ENCODE peak calls at places on chromosomes 6 and 20, in five cellular contexts. G is neuronal stem cell, C is IMR-90, A is mesenchymal stem cell, F is H1. Q is an unnamed sample.

GRCh38 chr20:48880331-48880730 is 41.2 kb upstream of the ARFGEF2 start:
- DNase-seq in G (no peak), C (no peak), A (no peak), F (no peak), Q (no peak)

GRCh38 chr6:49934770-49935169 is 29.2 kb downstream of the DEFB114 start:
- DNase-seq in G (no peak), C (no peak), A (no peak), F (no peak), Q (no peak)

GRCh38 chr20:38201356-38201755 is 36.3 kb upstream of the TGM2 start:
- DNase-seq in G (no peak), C (peak), A (peak), F (no peak), Q (no peak)

GRCh38 chr20:41047975-41048305 is 19.3 kb downstream of the TOP1 start:
- DNase-seq in G (no peak), C (no peak), A (peak), F (no peak), Q (no peak)

GRCh38 chr20:15047100-15047499 is 709.7 kb upstream of the FLRT3 start:
- DNase-seq in G (no peak), C (no peak), A (no peak), F (no peak), Q (no peak)

GRCh38 chr20:58981564-58982364 is 708 bp downstream of the NELFCD start:
- DNase-seq in G (peak), C (peak), A (peak), F (no peak), Q (no peak)

GRCh38 chr6:130760006-130760405 is 67.2 kb upstream of the SMLR1 start:
- DNase-seq in G (peak), C (peak), A (peak), F (no peak), Q (peak)

GRCh38 chr20:57705103-57705899 is 4.5 kb downstream of the PMEPA1 start:
- DNase-seq in G (no peak), C (no peak), A (no peak), F (no peak), Q (no peak)

GRCh38 chr6:130602151-130602770 is 224.9 kb upstream of the SMLR1 start:
- DNase-seq in G (no peak), C (peak), A (peak), F (no peak), Q (no peak)

GRCh38 chr20:61499859-61500258 is 247.8 kb downstream of the CDH4 start:
- DNase-seq in G (no peak), C (peak), A (peak), F (no peak), Q (no peak)

GRCh38 chr20:58096880-58097813 is 131.3 kb downstream of the ANKRD60 start:
- DNase-seq in G (no peak), C (no peak), A (no peak), F (no peak), Q (no peak)

GRCh38 chr20:43191946-43192847 is 2.5 kb upstream of the PTPRT start:
- DNase-seq in G (no peak), C (no peak), A (no peak), F (peak), Q (peak)

GRCh38 chr6:41286544-41287346 is at the start of gene TREM1:
- DNase-seq in G (no peak), C (peak), A (peak), F (no peak), Q (no peak)

GRCh38 chr6:94196891-94197290 is 777.5 kb upstream of the EPHA7 start:
- DNase-seq in G (no peak), C (no peak), A (no peak), F (no peak), Q (no peak)

GRCh38 chr6:26159417-26160273 is 72.4 kb downstream of the HFE start:
- DNase-seq in G (no peak), C (no peak), A (peak), F (no peak), Q (no peak)

GRCh38 chr6:129006685-129007514 is 124.0 kb downstream of the LAMA2 start:
- DNase-seq in G (no peak), C (peak), A (no peak), F (no peak), Q (no peak)

GRCh38 chr6:147910254-147910653 is 401.8 kb downstream of the SAMD5 start:
- DNase-seq in G (no peak), C (no peak), A (no peak), F (no peak), Q (no peak)

GRCh38 chr6:34667481-34668238 is 28.9 kb downstream of the ILRUN start:
- DNase-seq in G (no peak), C (no peak), A (no peak), F (no peak), Q (no peak)

GRCh38 chr6:19438566-19439353 is 398.4 kb upstream of the ID4 start:
- DNase-seq in G (no peak), C (no peak), A (no peak), F (no peak), Q (no peak)

GRCh38 chr6:135054238-135054574 is 416 bp downstream of the HBS1L start:
- DNase-seq in G (no peak), C (peak), A (no peak), F (no peak), Q (no peak)

GRCh38 chr6:17015144-17015543 is 86.7 kb upstream of the STMND1 start:
- DNase-seq in G (no peak), C (peak), A (peak), F (no peak), Q (no peak)

GRCh38 chr6:35213824-35214756 is at the start of gene SCUBE3:
- DNase-seq in G (peak), C (peak), A (peak), F (no peak), Q (peak)

GRCh38 chr6:135675862-135676261 is 175.6 kb upstream of the PDE7B start:
- DNase-seq in G (peak), C (peak), A (peak), F (no peak), Q (peak)

GRCh38 chr20:60372282-60372681 is 414.1 kb downstream of the CDH26 start:
- DNase-seq in G (no peak), C (no peak), A (no peak), F (no peak), Q (no peak)

GRCh38 chr6:151445482-151445881 is 6.4 kb downstream of the RMND1 start:
- DNase-seq in G (no peak), C (peak), A (peak), F (no peak), Q (no peak)

GRCh38 chr6:2426561-2427340 is 181.3 kb upstream of the GMDS start:
- DNase-seq in G (no peak), C (peak), A (peak), F (no peak), Q (no peak)

GRCh38 chr6:32475392-32476206 is 35.9 kb downstream of the HLA-DRA start:
- DNase-seq in G (no peak), C (no peak), A (no peak), F (no peak), Q (no peak)

GRCh38 chr6:1872649-1873131 is 263.0 kb downstream of the FOXC1 start:
- DNase-seq in G (no peak), C (peak), A (peak), F (no peak), Q (no peak)

GRCh38 chr6:64602993-64603392 is 967.4 kb downstream of the PHF3 start:
- DNase-seq in G (no peak), C (no peak), A (no peak), F (no peak), Q (no peak)

GRCh38 chr6:36340671-36341454 is 4.2 kb upstream of the BNIP5 start:
- DNase-seq in G (peak), C (peak), A (peak), F (no peak), Q (peak)

GRCh38 chr20:36331182-36331581 is 25.0 kb downstream of the DLGAP4 start:
- DNase-seq in G (no peak), C (no peak), A (no peak), F (no peak), Q (no peak)

GRCh38 chr20:44069203-44069931 is 117.6 kb downstream of the JPH2 start:
- DNase-seq in G (no peak), C (no peak), A (no peak), F (no peak), Q (no peak)

GRCh38 chr20:57498425-57499400 is 26.2 kb downstream of the CTCFL start:
- DNase-seq in G (no peak), C (peak), A (peak), F (no peak), Q (peak)

GRCh38 chr6:65112435-65112834 is 594.6 kb downstream of the EYS start:
- DNase-seq in G (no peak), C (no peak), A (no peak), F (no peak), Q (no peak)

GRCh38 chr6:20604159-20604558 is 69.9 kb downstream of the CDKAL1 start:
- DNase-seq in G (no peak), C (no peak), A (no peak), F (no peak), Q (no peak)

GRCh38 chr20:63228786-63229185 is 6.9 kb upstream of the BIRC7 start:
- DNase-seq in G (no peak), C (no peak), A (no peak), F (no peak), Q (no peak)

GRCh38 chr20:5971203-5971602 is 20.8 kb downstream of the MCM8 start:
- DNase-seq in G (no peak), C (no peak), A (no peak), F (no peak), Q (no peak)

GRCh38 chr20:49993301-49993751 is 10.5 kb downstream of the SNAI1 start:
- DNase-seq in G (no peak), C (no peak), A (no peak), F (no peak), Q (no peak)

GRCh38 chr20:49987868-49988690 is 5.3 kb downstream of the SNAI1 start:
- DNase-seq in G (no peak), C (peak), A (peak), F (no peak), Q (no peak)

GRCh38 chr20:49987015-49987867 is 4.5 kb downstream of the SNAI1 start:
- DNase-seq in G (no peak), C (peak), A (no peak), F (no peak), Q (no peak)

GRCh38 chr20:49989234-49990065 is 6.7 kb downstream of the SNAI1 start:
- DNase-seq in G (no peak), C (peak), A (peak), F (no peak), Q (no peak)

GRCh38 chr20:49990310-49990720 is 7.5 kb downstream of the SNAI1 start:
- DNase-seq in G (no peak), C (no peak), A (peak), F (no peak), Q (no peak)
- H4K91ac ChIP-seq in G (peak), C (peak), A (peak), F (peak), Q (no peak)

DNA sequence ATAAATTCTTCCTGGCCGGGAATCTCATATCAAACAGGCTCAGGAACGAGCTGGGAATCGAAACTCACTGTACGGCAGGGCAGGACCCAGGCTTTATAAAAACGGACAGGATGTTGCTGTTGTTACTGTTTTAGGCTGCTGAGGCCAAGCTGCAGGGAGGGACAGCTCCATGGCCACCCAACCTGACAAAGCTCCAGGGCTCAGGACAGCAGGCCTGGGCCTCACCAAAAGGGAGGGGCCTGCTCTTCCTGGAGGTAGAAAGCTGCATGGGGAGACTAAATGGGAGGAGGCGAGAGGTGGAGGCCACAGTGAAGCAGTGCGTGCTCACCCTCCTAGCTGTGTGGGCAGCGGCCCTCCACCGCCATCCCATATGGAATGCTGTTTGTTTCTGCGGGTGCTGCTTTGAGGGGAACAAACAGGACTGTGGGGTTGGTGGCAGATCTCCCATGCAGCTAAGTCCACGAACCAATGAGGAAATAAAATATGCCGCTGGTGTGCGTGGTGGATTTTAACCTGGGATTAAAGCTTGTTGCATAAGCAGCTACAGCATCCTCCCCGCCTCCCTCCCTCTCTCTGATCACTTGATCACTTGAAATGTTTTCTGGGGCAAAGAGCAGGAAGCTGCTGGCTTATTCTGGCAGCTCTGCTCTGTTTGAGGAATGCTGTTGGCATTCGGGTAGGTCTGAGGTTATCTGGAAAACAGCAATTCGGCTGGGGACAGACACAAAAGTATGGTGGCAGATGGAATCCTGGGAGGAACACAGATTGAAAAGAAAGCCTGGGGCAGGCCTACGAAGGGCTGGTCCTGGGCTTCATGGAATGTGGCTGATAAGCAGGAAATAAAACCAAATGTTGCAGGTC is 2.4 kb upstream of the ZMYND8 start:
- DNase-seq in G (no peak), C (peak), A (peak), F (no peak), Q (peak)
- H2BK15ac ChIP-seq in G (no peak), C (peak), A (peak), F (no peak), Q (no peak)

GRCh38 chr6:159789377-159790148 is at the start of gene TCP1:
- DNase-seq in G (peak), C (peak), A (peak), F (peak), Q (peak)
- H4K91ac ChIP-seq in G (peak), C (peak), A (peak), F (peak), Q (no peak)

DNA sequence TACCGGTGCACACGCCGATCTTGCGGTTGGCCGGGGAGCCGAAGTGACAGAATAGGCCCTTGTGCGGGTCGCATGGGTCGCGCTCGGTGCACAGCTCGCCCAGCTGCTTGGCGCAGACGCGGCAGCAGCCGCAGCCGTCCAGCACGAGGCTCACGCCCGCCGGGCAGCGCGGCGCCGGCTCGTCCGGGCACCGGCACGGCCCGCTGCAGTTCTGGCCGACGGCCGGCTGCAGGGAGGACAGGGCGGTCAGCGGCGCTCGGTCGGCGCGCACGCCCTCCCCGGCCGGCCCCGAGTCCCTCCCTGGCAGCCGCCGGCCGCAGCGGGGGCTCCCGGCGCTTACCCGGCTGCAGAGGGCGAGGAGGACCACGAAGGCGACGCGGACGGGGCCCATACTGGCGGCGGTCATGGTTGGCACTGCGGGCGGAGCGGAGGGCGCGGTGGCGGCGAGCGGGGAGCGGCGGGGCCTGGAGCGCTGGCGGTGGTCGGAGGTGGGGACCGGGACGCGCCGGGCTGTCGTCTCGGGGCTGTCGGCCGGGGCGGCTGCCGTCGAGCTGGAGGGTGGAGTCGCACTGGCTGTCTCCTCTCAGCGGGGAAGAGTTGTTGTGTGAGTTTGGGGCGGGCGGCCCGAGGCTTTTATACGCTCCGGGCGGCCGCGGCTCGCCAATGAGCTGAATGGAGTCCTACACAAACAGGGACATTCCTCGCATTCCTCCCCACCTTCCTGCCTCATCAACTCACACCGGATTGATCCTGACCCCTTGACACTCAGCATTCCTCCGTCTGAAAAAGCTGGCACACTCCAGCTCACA is at the start of gene CCN2:
- DNase-seq in G (peak), C (peak), A (peak), F (peak), Q (peak)
- H2BK15ac ChIP-seq in G (peak), C (peak), A (peak), F (no peak), Q (no peak)

DNA sequence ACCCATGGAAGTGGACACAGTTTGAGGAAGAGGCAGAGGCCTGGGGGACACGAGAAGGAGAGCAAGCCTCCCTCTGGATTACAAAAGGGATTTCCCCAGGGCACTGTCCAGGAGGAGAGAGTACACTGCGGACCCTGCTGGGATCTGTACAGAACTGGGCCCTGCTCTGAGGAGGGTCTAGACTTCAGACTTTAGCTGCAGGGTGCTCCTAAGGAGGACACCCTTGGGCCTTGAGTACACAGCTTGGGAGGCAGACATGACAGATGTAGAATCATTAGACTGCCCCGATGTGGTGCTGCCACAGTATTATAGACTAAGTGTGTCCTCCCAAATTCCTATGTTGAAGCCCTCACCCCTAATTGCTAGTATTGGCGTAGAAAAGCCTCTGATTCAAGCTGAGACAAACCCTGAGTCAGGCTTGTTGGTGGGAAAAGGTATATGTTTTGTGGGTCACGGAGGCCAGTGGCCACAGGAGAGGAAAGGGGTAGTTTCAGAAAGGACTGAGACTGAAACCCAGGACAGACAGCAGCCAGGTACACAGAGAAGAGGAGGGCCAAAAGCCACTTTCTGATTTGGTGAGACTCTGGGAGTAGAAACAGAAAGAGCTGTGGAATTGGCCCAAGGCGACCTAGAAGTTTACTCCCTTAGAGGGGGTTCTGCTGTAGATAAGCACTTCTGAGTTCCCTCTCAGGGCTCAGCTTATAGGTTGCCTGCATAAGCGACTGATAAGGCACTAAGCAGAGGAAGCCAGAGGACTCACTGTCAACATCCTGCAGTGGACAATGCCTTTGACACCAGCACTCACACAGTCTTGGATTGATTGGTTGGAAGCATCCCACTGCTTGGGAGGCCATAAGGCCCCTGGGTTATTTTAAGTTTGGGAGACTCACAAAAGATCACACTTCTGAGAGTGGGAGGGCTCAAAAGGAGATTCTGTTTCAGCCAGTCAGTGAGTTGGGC is 16.5 kb upstream of the SH3BGRL2 start:
- DNase-seq in G (no peak), C (no peak), A (no peak), F (no peak), Q (no peak)
- H4K91ac ChIP-seq in G (no peak), C (no peak), A (no peak), F (no peak), Q (no peak)

GRCh38 chr20:19523191-19523590 is 234.9 kb upstream of the RIN2 start:
- DNase-seq in G (no peak), C (no peak), A (no peak), F (no peak), Q (no peak)

GRCh38 chr20:19519461-19519860 is 238.6 kb upstream of the RIN2 start:
- DNase-seq in G (no peak), C (no peak), A (no peak), F (no peak), Q (no peak)

GRCh38 chr20:19520261-19520660 is 237.8 kb upstream of the RIN2 start:
- DNase-seq in G (no peak), C (no peak), A (no peak), F (no peak), Q (no peak)

GRCh38 chr20:19524691-19525090 is 233.4 kb upstream of the RIN2 start:
- DNase-seq in G (no peak), C (no peak), A (no peak), F (no peak), Q (no peak)

GRCh38 chr20:19522080-19522801 is 235.8 kb upstream of the RIN2 start:
- DNase-seq in G (no peak), C (no peak), A (no peak), F (no peak), Q (no peak)
- H2BK15ac ChIP-seq in G (no peak), C (no peak), A (no peak), F (no peak), Q (no peak)

GRCh38 chr6:166010136-166010535 is 157.5 kb downstream of the TBXT start:
- DNase-seq in G (no peak), C (no peak), A (no peak), F (no peak), Q (no peak)
- H4K91ac ChIP-seq in G (no peak), C (peak), A (no peak), F (no peak), Q (no peak)

DNA sequence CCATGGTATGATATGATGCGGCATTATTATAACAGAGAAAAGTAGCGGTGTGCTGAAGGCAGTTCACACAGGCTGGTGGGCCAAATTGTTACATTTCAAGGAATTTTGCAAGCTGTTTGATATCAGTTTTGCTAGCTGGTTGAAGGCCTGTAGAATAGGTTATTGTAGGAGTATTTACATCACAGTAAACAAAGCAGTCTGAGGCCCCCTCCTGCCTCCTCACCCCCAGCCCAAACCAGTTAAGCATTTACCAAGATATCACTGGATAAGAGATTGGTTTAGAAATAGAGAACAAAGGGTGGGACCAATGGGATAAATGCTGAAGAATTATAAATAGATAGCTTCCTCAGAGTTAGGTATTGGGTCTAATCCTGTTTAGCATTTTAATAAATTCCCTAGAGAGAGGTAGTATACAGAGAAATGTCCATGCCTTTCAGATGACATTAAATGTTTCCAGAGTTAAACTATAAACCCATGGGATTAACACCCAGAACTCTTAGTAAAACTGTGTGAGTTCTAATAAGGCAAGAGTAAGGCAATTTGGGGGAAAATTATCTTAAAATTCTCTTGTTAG is 2.4 kb upstream of the PHACTR2 start:
- DNase-seq in G (no peak), C (no peak), A (no peak), F (no peak), Q (no peak)
- H2BK15ac ChIP-seq in G (no peak), C (no peak), A (no peak), F (no peak), Q (no peak)